ENCODE peak calls at places on chromosomes 5 and 9, in seven cellular contexts. N, I, R, B, S, Q and A are unnamed samples.

GRCh38 chr5:107633171-107633901 is 37.4 kb downstream of the EFNA5 start:
- DNase-seq in N (no peak), I (no peak), R (no peak), B (no peak), S (no peak), Q (no peak), A (no peak)

GRCh38 chr5:98214240-98215051 is 559.0 kb upstream of the RGMB start:
- DNase-seq in N (no peak), I (no peak), R (no peak), B (no peak), S (no peak), Q (no peak), A (no peak)

GRCh38 chr9:77598510-77598909 is 49.6 kb downstream of the GNA14 start:
- DNase-seq in N (no peak), I (no peak), R (no peak), B (no peak), S (no peak), Q (peak; percentile 27), A (peak; percentile 33)

GRCh38 chr5:125612356-125613149 is 810.7 kb upstream of the GRAMD2B start:
- DNase-seq in N (no peak), I (no peak), R (peak; percentile 57), B (no peak), S (no peak), Q (no peak), A (no peak)

GRCh38 chr5:11724947-11725346 is 179.3 kb downstream of the CTNND2 start:
- DNase-seq in N (no peak), I (no peak), R (no peak), B (no peak), S (no peak), Q (no peak), A (no peak)

GRCh38 chr5:169706758-169707450 is 69.8 kb downstream of the DOCK2 start:
- DNase-seq in N (no peak), I (no peak), R (no peak), B (no peak), S (no peak), Q (no peak), A (no peak)

GRCh38 chr9:87656485-87656884 is 69.4 kb upstream of the CTSL start:
- DNase-seq in N (peak; percentile 42), I (no peak), R (no peak), B (no peak), S (no peak), Q (no peak), A (no peak)

GRCh38 chr9:133505901-133506652 is 18.7 kb downstream of the MYMK start:
- DNase-seq in N (no peak), I (peak; percentile 85), R (peak; percentile 86), B (no peak), S (no peak), Q (peak; percentile 69), A (peak; percentile 40)

GRCh38 chr5:81852277-81853004 is 101.5 kb upstream of the SSBP2 start:
- DNase-seq in N (no peak), I (no peak), R (peak; percentile 64), B (no peak), S (peak; percentile 14), Q (peak; percentile 33), A (no peak)

GRCh38 chr9:90964101-90965020 is 162.7 kb downstream of the SYK start:
- DNase-seq in N (peak; percentile 61), I (peak; percentile 72), R (no peak), B (no peak), S (peak; percentile 69), Q (peak; percentile 25), A (peak; percentile 72)

GRCh38 chr5:32302822-32303754 is 9.7 kb downstream of the MTMR12 start:
- DNase-seq in N (no peak), I (no peak), R (no peak), B (no peak), S (no peak), Q (no peak), A (no peak)

GRCh38 chr9:121133104-121133816 is 58.5 kb downstream of the CNTRL start:
- DNase-seq in N (peak; percentile 75), I (no peak), R (no peak), B (peak; percentile 54), S (peak; percentile 56), Q (no peak), A (peak; percentile 34)

GRCh38 chr9:128685636-128686489 is 3.2 kb upstream of the SET start:
- DNase-seq in N (peak; percentile 54), I (no peak), R (no peak), B (peak; percentile 8), S (peak; percentile 68), Q (no peak), A (no peak)

GRCh38 chr5:125115180-125115495 is 368.7 kb upstream of the ZNF608 start:
- DNase-seq in N (no peak), I (no peak), R (no peak), B (no peak), S (no peak), Q (no peak), A (no peak)

GRCh38 chr9:19464764-19465570 is 56.2 kb downstream of the ACER2 start:
- DNase-seq in N (peak; percentile 78), I (peak; percentile 72), R (peak; percentile 89), B (peak; percentile 40), S (peak; percentile 77), Q (peak; percentile 82), A (peak; percentile 73)

GRCh38 chr9:121390372-121390771 is 20.3 kb upstream of the STOM start:
- DNase-seq in N (no peak), I (no peak), R (no peak), B (no peak), S (no peak), Q (no peak), A (no peak)

GRCh38 chr5:139593716-139594319 is 32.7 kb downstream of the UBE2D2 start:
- DNase-seq in N (no peak), I (no peak), R (no peak), B (no peak), S (no peak), Q (no peak), A (no peak)

GRCh38 chr5:146365618-146366017 is 27.0 kb downstream of the POU4F3 start:
- DNase-seq in N (no peak), I (no peak), R (no peak), B (no peak), S (no peak), Q (no peak), A (no peak)

GRCh38 chr5:89342106-89342876 is 459.3 kb upstream of the MEF2C start:
- DNase-seq in N (no peak), I (no peak), R (no peak), B (no peak), S (no peak), Q (no peak), A (no peak)

GRCh38 chr5:178307266-178308045 is 74.9 kb upstream of the PHYKPL start:
- DNase-seq in N (no peak), I (peak; percentile 43), R (peak; percentile 24), B (no peak), S (no peak), Q (no peak), A (no peak)

GRCh38 chr5:14213253-14213652 is 70.1 kb downstream of the TRIO start:
- DNase-seq in N (no peak), I (no peak), R (no peak), B (no peak), S (no peak), Q (no peak), A (no peak)

GRCh38 chr5:163585206-163585605 is 79.8 kb downstream of the MAT2B start:
- DNase-seq in N (no peak), I (no peak), R (no peak), B (no peak), S (no peak), Q (no peak), A (no peak)

DNA sequence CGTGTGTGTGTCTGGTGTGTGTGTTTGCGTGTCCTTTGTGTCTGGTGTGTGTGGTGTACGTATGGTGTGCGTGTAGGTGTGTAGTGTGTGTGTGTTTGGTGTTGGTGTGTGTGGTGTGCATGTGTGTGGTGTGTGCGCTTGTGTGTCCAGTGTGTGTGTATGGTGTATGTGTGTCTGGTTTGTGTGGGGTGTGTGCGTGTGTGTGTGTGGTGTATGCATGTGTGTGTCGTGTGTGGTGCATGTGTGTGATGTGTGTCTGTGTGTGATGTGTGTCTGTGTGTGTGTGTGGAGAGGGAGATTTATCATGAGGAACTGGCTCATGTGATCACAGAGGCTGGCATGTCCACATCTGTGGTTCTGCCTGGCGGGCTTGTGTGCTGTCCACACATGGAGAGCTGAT is 71.7 kb downstream of the CACNA1B start:
- DNase-seq in N (no peak), I (no peak), R (no peak), B (no peak), S (no peak), Q (no peak), A (no peak)
- H3K9me3 ChIP-seq in N (peaks cover 4% of the 10 kb centered on the region), I (peaks cover 5% of the 10 kb centered on the region), R (no peaks in the 10 kb centered on the region), B (no peaks in the 10 kb centered on the region), S (peaks cover 21% of the 10 kb centered on the region), Q (no peaks in the 10 kb centered on the region), A (no peaks in the 10 kb centered on the region)

DNA sequence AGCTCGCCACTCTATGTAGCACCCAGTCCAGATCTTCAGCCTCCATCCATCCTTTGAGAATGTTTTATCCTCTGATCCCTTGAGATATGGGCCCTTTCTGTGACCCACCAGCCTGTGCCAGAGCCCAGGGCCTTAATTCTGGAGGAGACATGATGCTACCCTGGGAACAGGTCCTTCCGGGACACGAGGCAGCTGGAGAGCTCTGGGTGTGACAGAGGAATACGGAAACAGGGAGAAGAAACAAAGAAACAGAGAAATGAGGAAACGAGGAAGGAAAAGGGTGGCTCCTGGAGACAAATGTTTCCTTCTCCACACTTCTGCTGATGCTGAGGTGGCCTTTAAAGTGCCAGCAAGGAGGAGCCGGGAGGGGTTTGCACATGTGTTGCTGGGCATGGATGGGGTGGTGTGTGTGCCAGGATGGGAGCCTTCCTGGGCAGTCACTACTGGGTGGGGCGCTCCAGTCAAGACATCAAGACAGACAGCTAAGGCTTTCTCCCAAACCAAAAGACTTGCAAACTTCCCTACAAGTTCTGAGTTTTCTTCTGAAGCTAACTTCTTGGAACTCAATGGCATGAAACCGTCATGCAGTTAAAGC is 22.9 kb upstream of the MARCHF6 start:
- DNase-seq in N (no peak), I (no peak), R (peak; percentile 68), B (no peak), S (no peak), Q (no peak), A (no peak)
- H3K27me3 ChIP-seq in N (peaks cover 19% of the 10 kb centered on the region), I (no peaks in the 10 kb centered on the region), R (no peaks in the 10 kb centered on the region), B (peaks cover 21% of the 10 kb centered on the region), S (peaks cover 6% of the 10 kb centered on the region), Q (no peaks in the 10 kb centered on the region), A (no peaks in the 10 kb centered on the region)

GRCh38 chr5:154758977-154759376 is 3.8 kb downstream of the LARP1 start:
- DNase-seq in N (no peak), I (no peak), R (no peak), B (no peak), S (no peak), Q (no peak), A (no peak)

GRCh38 chr5:154762700-154763099 is 7.5 kb downstream of the LARP1 start:
- DNase-seq in N (no peak), I (no peak), R (no peak), B (no peak), S (no peak), Q (no peak), A (no peak)

GRCh38 chr5:154762261-154762660 is 7.1 kb downstream of the LARP1 start:
- DNase-seq in N (no peak), I (no peak), R (no peak), B (no peak), S (no peak), Q (no peak), A (no peak)

GRCh38 chr5:154758501-154758900 is 3.3 kb downstream of the LARP1 start:
- DNase-seq in N (no peak), I (no peak), R (no peak), B (no peak), S (no peak), Q (no peak), A (no peak)

GRCh38 chr5:154761062-154761740 is 6.0 kb downstream of the LARP1 start:
- DNase-seq in N (no peak), I (no peak), R (no peak), B (peak; percentile 14), S (no peak), Q (no peak), A (no peak)
- H3K4me3 ChIP-seq in N (no peak overlapping the region), I (no peak overlapping the region), R (no peak overlapping the region), B (no peak overlapping the region), S (no peak overlapping the region), Q (no peak overlapping the region), A (no peak overlapping the region)

GRCh38 chr5:2704806-2705645 is 46.5 kb downstream of the IRX2 start:
- DNase-seq in N (no peak), I (no peak), R (no peak), B (no peak), S (no peak), Q (no peak), A (no peak)
- H3K9me3 ChIP-seq in N (no peaks in the 10 kb centered on the region), I (no peaks in the 10 kb centered on the region), R (no peaks in the 10 kb centered on the region), B (no peaks in the 10 kb centered on the region), S (no peaks in the 10 kb centered on the region), Q (no peaks in the 10 kb centered on the region), A (no peaks in the 10 kb centered on the region)